ENCODE peak calls at places on chromosomes 1 and 21, in five cellular contexts. O is ascending aorta; K is mesendoderm; A is CD8-positive, alpha-beta memory T cell; X is astrocyte. P is an unnamed sample.
A peak's percentile ranks its signal among the peaks of the same experiment; 100 is the strongest.

GRCh38 chr1:206955476-206956312 is 9.4 kb upstream of the PIGR start:
- DNase-seq in A (no peak), X (no peak), K (peak; percentile 54), O (no peak), P (no peak)

GRCh38 chr1:205025239-205025638 is 17.8 kb upstream of the CNTN2 start:
- DNase-seq in X (no peak), A (no peak), O (no peak), K (no peak), P (no peak)

GRCh38 chr1:201503397-201504176 is 3.3 kb downstream of the CSRP1 start:
- DNase-seq in K (peak; percentile 93), O (peak; percentile 94), A (no peak), X (peak; percentile 99), P (peak; percentile 75)

GRCh38 chr1:119768778-119769177 is at the start of gene HMGCS2:
- DNase-seq in X (no peak), K (no peak), O (no peak), A (no peak), P (no peak)

GRCh38 chr1:184945678-184946412 is 28.5 kb downstream of the NIBAN1 start:
- DNase-seq in O (no peak), K (no peak), A (no peak), X (no peak), P (no peak)

GRCh38 chr21:33975548-33976081 is 60.0 kb upstream of the ATP5PO start:
- DNase-seq in O (peak; percentile 69), X (peak; percentile 45), A (peak; percentile 31), K (peak; percentile 26), P (no peak)

GRCh38 chr1:215119071-215119470 is 36.5 kb downstream of the KCNK2 start:
- DNase-seq in O (no peak), X (no peak), K (no peak), A (no peak), P (no peak)

GRCh38 chr1:8939362-8939995 is 6.2 kb upstream of the CA6 start:
- DNase-seq in A (no peak), X (peak; percentile 34), O (no peak), K (no peak), P (no peak)

GRCh38 chr1:67708606-67709005 is 23.6 kb downstream of the GADD45A start:
- DNase-seq in A (no peak), O (peak; percentile 71), K (no peak), X (no peak), P (no peak)

GRCh38 chr1:53060580-53060979 is 1.4 kb upstream of the PODN start:
- DNase-seq in A (no peak), K (no peak), X (peak; percentile 65), O (no peak), P (no peak)

GRCh38 chr21:35578831-35579470 is 481.4 kb downstream of the SETD4 start:
- DNase-seq in X (peak; percentile 67), A (no peak), O (no peak), K (no peak), P (no peak)

GRCh38 chr1:57835620-57836019 is 411.8 kb upstream of the DAB1 start:
- DNase-seq in O (no peak), X (no peak), A (no peak), K (peak; percentile 72), P (peak; percentile 31)

GRCh38 chr1:58409826-58410225 is 136.7 kb downstream of the OMA1 start:
- DNase-seq in A (no peak), K (no peak), X (peak; percentile 89), O (no peak), P (no peak)

GRCh38 chr21:42583992-42584641 is 69.3 kb upstream of the PDE9A start:
- DNase-seq in O (no peak), K (no peak), X (no peak), A (no peak), P (no peak)

GRCh38 chr1:151596166-151596933 is 15.5 kb upstream of the SNX27 start:
- DNase-seq in O (no peak), X (peak; percentile 65), K (no peak), A (no peak), P (no peak)

GRCh38 chr1:198622532-198623218 is 16.2 kb upstream of the PTPRC start:
- DNase-seq in A (no peak), O (no peak), X (no peak), K (no peak), P (no peak)

GRCh38 chr1:233909195-233909594 is 4.7 kb downstream of the SLC35F3 start:
- DNase-seq in A (no peak), K (no peak), X (peak; percentile 95), O (no peak), P (no peak)
- H3K4me3 ChIP-seq in A (no peak overlapping the region), K (no peak overlapping the region), X (no peak overlapping the region), O (no peak overlapping the region), P (no peak overlapping the region)

GRCh38 chr1:35834218-35834617 is 26.4 kb downstream of the AGO4 start:
- DNase-seq in A (no peak), O (no peak), X (no peak), K (no peak), P (no peak)
- H3K36me3 ChIP-seq in A (peaks cover 4% of the 10 kb centered on the region), O (peaks cover 82% of the 10 kb centered on the region), X (peaks cover 21% of the 10 kb centered on the region), K (no peaks in the 10 kb centered on the region), P (peaks cover 9% of the 10 kb centered on the region)

DNA sequence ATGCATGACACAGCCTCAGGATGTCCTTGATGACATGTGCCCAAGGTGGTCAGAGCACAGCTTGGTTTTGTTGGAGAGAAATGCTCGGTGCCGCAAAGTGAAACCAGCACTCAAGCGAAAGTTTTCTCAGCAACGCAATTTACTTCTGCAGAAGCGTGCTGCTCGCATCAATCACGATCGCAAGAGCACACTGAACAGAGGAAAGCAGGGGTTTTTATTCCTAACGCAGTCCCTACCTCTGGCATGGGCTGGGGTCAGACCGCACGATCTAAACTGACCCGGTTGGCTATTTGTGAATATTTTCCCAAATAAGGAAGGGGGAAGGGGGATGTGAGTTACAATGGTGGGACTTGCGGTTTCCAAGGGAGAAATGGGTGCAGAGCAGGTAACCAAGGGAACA is 809 bp upstream of the ZNF669 start:
- DNase-seq in K (no peak), A (no peak), O (no peak), X (no peak), P (no peak)
- H3K4me3 ChIP-seq in K (no peak overlapping the region), A (peak overlapping the region; percentile 4), O (peak overlapping the region; percentile 75), X (no peak overlapping the region), P (peak overlapping the region; percentile 6)

GRCh38 chr1:163076446-163076845 is 7.3 kb downstream of the RGS4 start:
- DNase-seq in O (no peak), A (no peak), K (no peak), X (no peak), P (no peak)

GRCh38 chr1:163074004-163074403 is 4.8 kb downstream of the RGS4 start:
- DNase-seq in K (no peak), X (no peak), O (no peak), A (no peak), P (no peak)

GRCh38 chr1:163074716-163075284 is 5.6 kb downstream of the RGS4 start:
- DNase-seq in A (no peak), O (no peak), X (no peak), K (no peak), P (no peak)

GRCh38 chr1:163076981-163077761 is 8.0 kb downstream of the RGS4 start:
- DNase-seq in X (peak; percentile 36), O (no peak), K (no peak), A (no peak), P (no peak)

GRCh38 chr1:163076044-163076443 is 6.9 kb downstream of the RGS4 start:
- DNase-seq in X (no peak), A (no peak), O (no peak), K (no peak), P (no peak)
- H3K36me3 ChIP-seq in X (peaks cover 44% of the 10 kb centered on the region), A (no peaks in the 10 kb centered on the region), O (peaks cover 21% of the 10 kb centered on the region), K (no peaks in the 10 kb centered on the region), P (no peaks in the 10 kb centered on the region)

GRCh38 chr1:81430955-81431646 is 369.6 kb upstream of the ADGRL2 start:
- DNase-seq in O (no peak), A (no peak), X (no peak), K (peak; percentile 31), P (peak; percentile 40)
- H3K4me3 ChIP-seq in O (no peak overlapping the region), A (no peak overlapping the region), X (no peak overlapping the region), K (no peak overlapping the region), P (no peak overlapping the region)

DNA sequence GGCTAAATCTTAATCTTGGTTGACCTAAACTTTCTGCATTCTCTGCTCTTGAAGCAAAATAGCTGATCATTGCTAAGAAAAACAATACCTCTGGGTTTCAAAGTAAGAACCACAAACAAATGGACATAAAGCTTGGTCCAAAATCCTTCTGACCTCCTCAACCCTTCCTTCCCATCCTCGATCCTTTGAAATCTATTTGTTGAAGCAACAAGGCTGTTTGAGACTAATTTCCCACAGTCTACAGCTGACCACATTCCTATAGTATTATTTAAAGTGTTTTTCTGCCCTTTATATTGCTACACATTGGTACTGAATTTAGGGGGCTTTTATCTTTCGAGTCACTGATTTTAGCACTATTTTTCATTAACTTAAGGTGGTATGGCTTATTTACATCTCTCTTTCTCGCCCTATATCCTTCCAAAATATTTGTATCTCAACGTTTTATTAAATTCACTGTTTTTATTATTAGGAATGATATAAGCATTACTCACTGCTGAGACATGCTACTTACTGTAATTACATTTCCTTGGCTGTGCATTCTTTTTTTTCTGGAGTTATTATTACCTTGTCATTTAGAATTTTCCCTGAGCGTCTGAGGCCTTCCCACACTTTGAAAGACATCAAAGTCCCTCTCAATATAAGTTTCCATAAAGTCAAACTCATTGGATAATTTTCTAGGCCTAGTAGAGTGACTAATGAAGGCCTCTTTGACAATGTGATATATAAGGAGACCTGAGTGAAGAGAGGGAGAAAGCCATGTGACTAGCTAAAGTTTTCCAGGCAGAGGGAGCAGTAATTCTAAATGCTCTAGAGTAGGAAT is 73.9 kb downstream of the RAB3GAP2 start:
- DNase-seq in A (no peak), X (no peak), K (no peak), O (no peak), P (no peak)
- H3K36me3 ChIP-seq in A (peaks cover 13% of the 10 kb centered on the region), X (peaks cover 21% of the 10 kb centered on the region), K (no peaks in the 10 kb centered on the region), O (peaks cover 51% of the 10 kb centered on the region), P (peaks cover 9% of the 10 kb centered on the region)